ENCODE peak calls at places on chromosomes 2 and 18, in nine cellular contexts. M is uterus; A is NCI-H1092 treated with DMSO at 0.1 percent for 48 hours; E is Peyer's patch; P is GDM1; B is AG10803; X is NCI-H1105 treated with DMSO at 0.1 percent for 48 hours; N is activated CD8-positive, alpha-beta memory T cell treated with anti-CD3 and anti-CD28 coated beads for 24 hours; Y is tibial artery. I is an unnamed sample.

GRCh38 chr2:144430722-144431163 is 89.2 kb downstream of the ZEB2 start:
- DNase-seq in B (peak), P (no peak), Y (peak), M (peak), N (no peak), A (no peak), X (peak), E (peak), I (peak)

GRCh38 chr2:133380991-133381390 is 187.3 kb downstream of the NCKAP5 start:
- DNase-seq in B (no peak), X (no peak), M (no peak), Y (no peak), A (no peak), E (no peak), N (no peak), P (no peak), I (no peak)

GRCh38 chr2:26982102-26982742 is 11.8 kb downstream of the MAPRE3 start:
- DNase-seq in M (peak), A (peak), P (peak), E (peak), B (no peak), Y (no peak), N (no peak), X (peak), I (peak)

GRCh38 chr2:59680863-59681262 is 872.6 kb downstream of the BCL11A start:
- DNase-seq in E (no peak), Y (no peak), M (no peak), A (no peak), B (no peak), N (no peak), X (peak), P (no peak), I (no peak)

GRCh38 chr2:29580223-29580622 is 341.2 kb downstream of the ALK start:
- DNase-seq in B (peak), M (no peak), X (no peak), Y (no peak), P (no peak), E (no peak), A (no peak), N (no peak), I (no peak)

GRCh38 chr18:62085766-62086165 is 101.1 kb downstream of the PIGN start:
- DNase-seq in M (no peak), E (no peak), A (no peak), B (no peak), P (no peak), Y (no peak), X (no peak), N (no peak), I (no peak)

GRCh38 chr2:159111346-159111922 is 143.0 kb downstream of the TANC1 start:
- DNase-seq in N (no peak), M (no peak), Y (no peak), A (no peak), B (peak), X (peak), E (no peak), P (no peak), I (peak)

GRCh38 chr2:66305714-66306113 is 129.2 kb upstream of the MEIS1 start:
- DNase-seq in M (peak), A (peak), Y (peak), X (peak), B (peak), E (peak), N (no peak), P (no peak), I (peak)

GRCh38 chr2:81645750-81646301 is 1341.3 kb upstream of the LRRTM1 start:
- DNase-seq in M (no peak), N (no peak), Y (no peak), P (no peak), A (no peak), X (no peak), E (no peak), B (no peak), I (no peak)

GRCh38 chr18:8151176-8151575 is 458.1 kb upstream of the RAB12 start:
- DNase-seq in M (no peak), N (no peak), P (no peak), Y (no peak), B (no peak), E (no peak), X (no peak), A (no peak), I (no peak)

GRCh38 chr2:30990736-30991135 is 147.5 kb downstream of the GALNT14 start:
- DNase-seq in Y (no peak), A (no peak), N (no peak), M (no peak), P (no peak), X (no peak), E (no peak), B (no peak), I (no peak)

GRCh38 chr2:68715353-68716041 is 19.1 kb upstream of the ARHGAP25 start:
- DNase-seq in X (peak), A (peak), M (peak), Y (no peak), N (peak), P (peak), B (peak), E (peak), I (peak)

GRCh38 chr2:8821276-8822217 is 15.9 kb downstream of the KIDINS220 start:
- DNase-seq in X (no peak), B (peak), M (peak), P (no peak), N (no peak), E (no peak), Y (peak), A (no peak), I (peak)

GRCh38 chr18:54215069-54215468 is 9.4 kb downstream of the MBD2 start:
- DNase-seq in E (no peak), B (peak), M (no peak), X (no peak), P (no peak), A (no peak), Y (no peak), N (no peak), I (no peak)

GRCh38 chr18:79242246-79242645 is 153.5 kb upstream of the NFATC1 start:
- DNase-seq in B (no peak), N (no peak), E (no peak), Y (no peak), M (no peak), X (peak), P (no peak), A (peak), I (no peak)

GRCh38 chr18:78237864-78238263 is 741.8 kb upstream of the SALL3 start:
- DNase-seq in X (no peak), B (no peak), Y (no peak), M (no peak), A (no peak), E (no peak), P (no peak), N (no peak), I (no peak)

GRCh38 chr2:239057533-239057932 is 209.6 kb downstream of the TWIST2 start:
- DNase-seq in A (no peak), M (no peak), Y (no peak), P (no peak), X (no peak), N (no peak), E (no peak), B (no peak), I (no peak)

GRCh38 chr18:35770360-35770759 is 188.8 kb downstream of the GALNT1 start:
- DNase-seq in M (no peak), A (no peak), B (no peak), P (no peak), X (no peak), N (no peak), E (no peak), Y (no peak), I (no peak)

GRCh38 chr2:44942304-44943030 is 965 bp downstream of the SIX3 start:
- DNase-seq in P (no peak), B (no peak), M (no peak), X (no peak), A (no peak), N (no peak), E (no peak), Y (no peak), I (no peak)

GRCh38 chr2:222862068-222862914 is 1.5 kb downstream of the ACSL3 start:
- DNase-seq in B (peak), X (no peak), E (no peak), P (no peak), A (peak), M (no peak), N (no peak), Y (no peak), I (no peak)

GRCh38 chr2:187924293-187924692 is 367.4 kb upstream of the GULP1 start:
- DNase-seq in B (no peak), A (no peak), Y (no peak), N (no peak), P (no peak), X (no peak), M (no peak), E (no peak), I (no peak)